ENCODE peak calls at places on chromosome 17, in four cellular contexts. A is AG04450, F is GM20000, S is mesothelial cell of epicardium. B is an unnamed sample.

GRCh38 chr17:58305626-58306025 is 23.0 kb downstream of the TSPOAP1 start:
- DNase-seq in F (no peak), S (no peak), A (no peak), B (no peak)

GRCh38 chr17:42378597-42379594 is 9.3 kb downstream of the STAT3 start:
- DNase-seq in A (no peak), S (no peak), F (peak; percentile 32), B (no peak)

GRCh38 chr17:31722251-31723056 is 136.6 kb downstream of the COPRS start:
- DNase-seq in S (no peak), F (no peak), A (no peak), B (no peak)

GRCh38 chr17:8851600-8851999 is 15.9 kb downstream of the PIK3R6 start:
- DNase-seq in F (no peak), A (no peak), S (no peak), B (no peak)

GRCh38 chr17:57045868-57046671 is 39.0 kb upstream of the AKAP1 start:
- DNase-seq in S (no peak), F (peak; percentile 79), A (no peak), B (peak; percentile 48)

GRCh38 chr17:69030145-69030544 is 30.6 kb downstream of the ABCA9 start:
- DNase-seq in F (no peak), A (no peak), S (no peak), B (no peak)

GRCh38 chr17:48715496-48716399 is 6.6 kb downstream of the PRAC1 start:
- DNase-seq in F (no peak), S (no peak), A (no peak), B (no peak)

GRCh38 chr17:73545633-73546032 is 98.6 kb downstream of the SDK2 start:
- DNase-seq in S (no peak), A (no peak), F (no peak), B (no peak)

GRCh38 chr17:74825952-74826713 is 33.6 kb downstream of the GRIN2C start:
- DNase-seq in A (no peak), S (no peak), F (no peak), B (no peak)

GRCh38 chr17:47840742-47841487 is at the start of gene SCRN2:
- DNase-seq in F (peak; percentile 91), S (peak; percentile 93), A (peak; percentile 34), B (peak; percentile 90)

GRCh38 chr17:50207318-50207717 is 5.9 kb upstream of the COL1A1 start:
- DNase-seq in A (no peak), F (no peak), S (no peak), B (no peak)

GRCh38 chr17:75505152-75505409 is 10.3 kb downstream of the CASKIN2 start:
- DNase-seq in F (no peak), A (no peak), S (no peak), B (no peak)

GRCh38 chr17:74924250-74924948 is at the start of gene OTOP2:
- DNase-seq in A (no peak), S (no peak), F (no peak), B (no peak)

GRCh38 chr17:51434434-51435170 is 174.3 kb downstream of the UTP18 start:
- DNase-seq in S (no peak), F (no peak), A (no peak), B (no peak)

GRCh38 chr17:83180996-83181481 is 101.6 kb downstream of the METRNL start:
- DNase-seq in A (no peak), S (no peak), F (no peak), B (no peak)

GRCh38 chr17:13931111-13931526 is 138.2 kb upstream of the COX10 start:
- DNase-seq in S (no peak), A (no peak), F (no peak), B (no peak)

GRCh38 chr17:65556014-65556909 is 5.2 kb downstream of the AXIN2 start:
- DNase-seq in S (peak; percentile 94), A (no peak), F (peak; percentile 76), B (peak; percentile 79)
- TF ChIP-seq CTCF in S (peak; percentile 94), A (peak; percentile 76), F (peak; percentile 66), B (peak; percentile 88)

GRCh38 chr17:80992948-80993624 is 1.4 kb downstream of the CHMP6 start:
- DNase-seq in F (peak; percentile 59), A (no peak), S (no peak), B (no peak)

GRCh38 chr17:80989586-80989913 is 2.1 kb upstream of the CHMP6 start:
- DNase-seq in A (no peak), S (no peak), F (peak; percentile 15), B (no peak)

GRCh38 chr17:80992077-80992947 is 671 bp downstream of the CHMP6 start:
- DNase-seq in F (peak; percentile 71), S (no peak), A (no peak), B (no peak)

GRCh38 chr17:80990921-80991644 is 558 bp upstream of the CHMP6 start:
- DNase-seq in F (peak; percentile 30), S (no peak), A (no peak), B (no peak)

DNA sequence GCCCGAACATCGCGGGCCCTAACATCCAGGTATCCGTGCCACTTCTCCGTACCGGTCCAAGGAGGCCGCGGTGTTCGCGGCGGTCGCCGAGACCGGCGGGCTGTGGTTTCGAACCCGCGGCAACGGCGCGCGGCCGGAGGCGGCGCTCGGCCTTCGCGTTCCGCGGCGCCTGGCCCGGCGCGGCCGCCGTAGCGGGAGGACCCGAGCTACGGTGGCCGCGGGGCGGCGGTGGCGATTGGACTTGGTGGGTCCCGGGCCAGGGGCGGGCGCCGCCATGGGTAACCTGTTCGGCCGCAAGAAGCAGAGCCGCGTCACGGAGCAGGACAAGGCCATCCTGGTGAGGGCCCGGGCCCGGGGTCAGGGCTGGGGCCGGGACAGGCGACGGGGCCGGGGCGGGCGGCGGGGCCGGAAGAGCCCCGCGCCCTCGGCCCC is at the start of gene CHMP6:
- DNase-seq in F (peak; percentile 96), S (peak; percentile 75), A (peak; percentile 23), B (peak; percentile 77)
- TF ChIP-seq CTCF in F (no peak), S (no peak), A (no peak), B (peak; percentile 21)

DNA sequence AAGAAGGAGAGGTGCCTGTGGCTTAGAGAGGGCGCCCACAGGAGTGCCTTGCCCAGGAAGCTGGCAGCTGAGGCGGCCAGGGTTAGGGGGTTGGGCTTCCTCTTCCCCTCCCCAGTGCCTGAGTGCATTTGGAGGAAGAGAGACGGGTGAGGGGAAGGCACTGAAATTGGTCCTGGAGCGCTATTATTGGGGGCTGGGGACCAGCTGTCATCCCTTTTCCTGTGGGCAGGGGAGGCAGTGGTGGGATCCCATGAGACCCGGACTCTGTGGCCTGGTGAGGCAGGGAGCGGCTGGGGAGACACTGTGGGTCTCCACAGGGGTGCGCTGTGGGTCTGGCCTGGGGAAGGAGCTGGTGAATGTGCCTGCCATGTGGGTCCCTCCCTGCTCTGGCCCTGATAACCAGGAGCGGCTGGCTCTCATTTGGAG is 259.7 kb downstream of the SEC14L1 start:
- DNase-seq in A (no peak), S (no peak), F (peak; percentile 82), B (peak; percentile 69)
- TF ChIP-seq CTCF in A (peak; percentile 33), S (no peak), F (peak; percentile 84), B (peak; percentile 75)

DNA sequence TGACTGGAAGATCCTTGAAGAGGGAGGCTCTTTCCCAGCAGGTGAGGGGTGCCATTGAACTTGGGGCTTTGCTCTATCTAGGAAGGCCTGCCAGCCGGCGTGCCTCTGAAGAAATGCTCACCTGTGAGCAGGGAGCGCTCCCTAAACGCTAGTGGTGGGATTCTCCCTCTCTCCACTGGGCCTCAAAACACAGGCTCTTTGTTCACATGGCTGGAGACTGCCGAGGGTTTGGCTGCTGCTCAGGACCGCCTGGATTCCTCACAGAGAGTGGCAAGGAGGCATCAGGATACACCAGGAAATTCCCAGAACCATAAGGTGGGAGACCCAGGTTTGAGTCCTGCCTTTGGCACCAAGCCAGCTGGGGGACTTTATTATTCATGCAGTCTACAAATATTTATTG is 17.6 kb upstream of the TMEM11 start:
- DNase-seq in A (no peak), F (no peak), S (no peak), B (no peak)
- TF ChIP-seq CTCF in A (no peak), F (no peak), S (no peak), B (no peak)

GRCh38 chr17:41332239-41332638 is 16.7 kb upstream of the KRTAP17-1 start:
- DNase-seq in S (no peak), F (no peak), A (no peak), B (no peak)

GRCh38 chr17:41328207-41328606 is 12.7 kb upstream of the KRTAP17-1 start:
- DNase-seq in S (no peak), A (no peak), F (no peak), B (no peak)

GRCh38 chr17:41331606-41332005 is 16.1 kb upstream of the KRTAP17-1 start:
- DNase-seq in A (no peak), S (no peak), F (no peak), B (no peak)

GRCh38 chr17:41327411-41328120 is 12.1 kb upstream of the KRTAP17-1 start:
- DNase-seq in S (no peak), F (no peak), A (no peak), B (no peak)

DNA sequence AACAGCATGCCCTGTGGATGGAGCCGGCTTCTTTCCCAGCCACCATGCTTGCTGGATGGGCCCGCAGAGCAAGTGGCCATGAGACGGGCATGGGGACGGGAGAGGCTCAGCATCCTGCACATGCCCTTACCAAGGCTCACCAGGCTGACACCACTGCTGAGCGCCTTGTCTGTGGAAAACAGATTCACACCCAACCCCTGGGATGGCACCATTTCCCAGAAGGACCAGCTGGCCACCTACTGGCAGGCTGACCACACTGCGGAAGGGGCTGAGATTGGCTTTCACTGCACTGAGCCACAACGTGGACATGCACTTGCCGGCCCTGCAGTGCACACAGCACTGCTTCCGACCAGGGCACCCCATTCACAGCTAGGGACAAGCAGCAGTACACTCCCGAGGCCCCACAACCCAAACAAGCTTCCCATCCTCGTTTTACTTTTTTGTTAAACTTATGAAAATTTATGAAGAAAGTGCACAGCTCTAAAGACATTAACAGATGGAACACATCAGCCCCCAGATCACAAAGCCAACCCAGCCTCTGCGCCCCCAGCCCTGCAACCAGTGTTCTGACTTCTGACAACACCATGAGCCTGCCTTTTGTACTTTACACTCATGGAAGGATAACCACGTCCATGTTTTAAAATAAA is 13.9 kb upstream of the KRTAP17-1 start:
- DNase-seq in F (no peak), A (no peak), S (peak; percentile 60), B (no peak)
- TF ChIP-seq CTCF in F (peak; percentile 9), A (peak; percentile 94), S (peak; percentile 77), B (peak; percentile 17)

GRCh38 chr17:72121164-72122001 is 563 bp downstream of the SOX9 start:
- DNase-seq in A (no peak), S (peak; percentile 67), F (peak; percentile 53), B (no peak)
- TF ChIP-seq CTCF in A (peak; percentile 20), S (no peak), F (no peak), B (no peak)

DNA sequence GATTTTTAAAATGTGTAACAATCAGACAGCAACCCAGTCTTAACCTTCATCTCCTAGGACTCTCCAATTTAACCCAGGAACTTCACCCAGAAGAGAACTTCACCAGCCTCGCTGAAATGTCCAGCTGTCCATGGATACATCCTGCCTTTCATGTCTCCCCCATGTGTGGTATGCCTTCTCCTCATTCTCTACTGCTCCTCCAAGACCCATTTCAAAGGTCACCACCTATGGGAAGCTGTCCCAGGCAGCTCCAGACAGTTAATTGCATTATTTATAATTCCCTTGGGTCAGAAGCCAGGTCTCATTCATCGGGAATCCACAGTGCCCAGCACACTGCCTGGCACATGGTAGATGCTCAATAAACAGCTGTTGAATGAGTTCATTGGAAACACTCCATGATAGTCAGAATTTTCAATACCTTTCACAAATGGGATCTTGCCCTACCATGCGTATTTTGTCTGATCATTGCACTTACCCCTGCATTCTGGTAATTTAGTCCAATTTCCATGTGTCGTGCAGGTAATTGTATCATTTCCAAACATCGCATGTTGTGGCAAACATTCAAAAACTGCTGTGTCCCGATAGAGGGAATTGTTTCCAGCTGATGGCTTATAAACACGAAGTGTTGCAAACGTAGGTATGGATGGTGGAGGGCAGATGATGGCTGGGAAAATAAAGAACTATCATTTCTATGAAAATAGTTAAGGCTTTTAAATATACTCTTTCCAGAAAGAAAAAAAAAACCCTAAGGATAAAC is 9.0 kb downstream of the APOH start:
- DNase-seq in F (no peak), S (no peak), A (no peak), B (no peak)
- TF ChIP-seq CTCF in F (no peak), S (no peak), A (no peak), B (no peak)

GRCh38 chr17:81429813-81430510 is 34.7 kb downstream of the BAHCC1 start:
- DNase-seq in F (no peak), S (no peak), A (no peak), B (no peak)
- TF ChIP-seq CTCF in F (no peak), S (no peak), A (peak; percentile 4), B (no peak)

B was measured in natural killer cell.